ENCODE peak calls at places on chromosomes 2 and 18, in five cellular contexts. H is fibroblast of the aortic adventitia, L is kidney, K is astrocyte of the spinal cord, G is A549. T is an unnamed sample.

GRCh38 chr18:70781860-70782453 is 493.1 kb downstream of the SOCS6 start:
- DNase-seq in G (peak), K (peak), H (peak), L (no peak), T (no peak)

GRCh38 chr2:188414412-188414811 is 122.7 kb downstream of the GULP1 start:
- DNase-seq in K (peak), H (peak), L (no peak), G (peak), T (no peak)

GRCh38 chr2:111710613-111711012 is 173.4 kb downstream of the ANAPC1 start:
- DNase-seq in K (no peak), H (no peak), G (no peak), L (no peak), T (peak)

GRCh38 chr18:10060469-10060782 is 146.6 kb downstream of the VAPA start:
- DNase-seq in G (no peak), K (no peak), L (no peak), H (no peak), T (no peak)

GRCh38 chr2:76193098-76193497 is 482.4 kb upstream of the GCFC2 start:
- DNase-seq in L (no peak), G (peak), K (no peak), H (no peak), T (no peak)

GRCh38 chr2:44918095-44918775 is 23.3 kb upstream of the SIX3 start:
- DNase-seq in K (no peak), L (no peak), H (peak), G (peak), T (no peak)

GRCh38 chr2:101597347-101597944 is 100.1 kb upstream of the MAP4K4 start:
- DNase-seq in L (no peak), G (peak), H (peak), K (peak), T (no peak)

GRCh38 chr2:204913854-204914464 is 368.7 kb downstream of the PARD3B start:
- DNase-seq in H (no peak), L (no peak), G (no peak), K (no peak), T (no peak)

GRCh38 chr2:73020657-73021370 is 50.7 kb downstream of the SFXN5 start:
- DNase-seq in G (peak), L (no peak), K (peak), H (peak), T (peak)

GRCh38 chr18:13258792-13259385 is 40.3 kb downstream of the LDLRAD4 start:
- DNase-seq in H (no peak), K (no peak), L (no peak), G (no peak), T (peak)

GRCh38 chr18:377088-377487 is 109.2 kb upstream of the THOC1 start:
- DNase-seq in H (no peak), L (no peak), G (no peak), K (no peak), T (no peak)

GRCh38 chr2:218852911-218853667 is 6.5 kb upstream of the WNT6 start:
- DNase-seq in K (peak), G (peak), L (no peak), H (peak), T (no peak)

GRCh38 chr2:127231130-127231865 is 11.2 kb upstream of the CYP27C1 start:
- DNase-seq in G (peak), K (no peak), H (peak), L (no peak), T (no peak)

GRCh38 chr2:89775885-89776284 is 1084.4 kb downstream of the RPIA start:
- DNase-seq in H (no peak), L (no peak), G (no peak), K (no peak), T (no peak)

GRCh38 chr2:41994177-41994576 is 53.6 kb upstream of the PKDCC start:
- DNase-seq in K (peak), L (no peak), G (no peak), H (peak), T (no peak)

GRCh38 chr18:25075793-25076192 is 276.2 kb downstream of the ZNF521 start:
- DNase-seq in G (no peak), H (peak), K (no peak), L (no peak), T (no peak)

GRCh38 chr2:177758591-177759371 is 313.8 kb downstream of the PDE11A start:
- DNase-seq in H (peak), G (peak), L (no peak), K (peak), T (no peak)

GRCh38 chr2:120381661-120382060 is 35.7 kb downstream of the INHBB start:
- DNase-seq in K (no peak), L (peak), H (no peak), G (no peak), T (no peak)

GRCh38 chr2:237141556-237141955 is 55.9 kb downstream of the COPS8 start:
- DNase-seq in L (no peak), K (peak), G (no peak), H (peak), T (peak)

GRCh38 chr2:215831296-215831913 is 181.9 kb downstream of the MREG start:
- DNase-seq in K (no peak), L (no peak), G (peak), H (peak), T (no peak)

GRCh38 chr2:83817511-83817910 is 641.6 kb downstream of the SUCLG1 start:
- DNase-seq in L (no peak), G (peak), H (peak), K (no peak), T (no peak)

GRCh38 chr2:45067859-45068642 is 58.8 kb upstream of the SIX2 start:
- DNase-seq in H (peak), K (no peak), L (no peak), G (no peak), T (no peak)

GRCh38 chr2:11748018-11748860 is 1.8 kb downstream of the LPIN1 start:
- DNase-seq in G (no peak), L (no peak), H (no peak), K (no peak), T (no peak)

GRCh38 chr2:167258712-167259111 is 370.4 kb downstream of the XIRP2 start:
- DNase-seq in K (no peak), H (no peak), L (no peak), G (no peak), T (no peak)

GRCh38 chr18:57776767-57777166 is 26.3 kb downstream of the ATP8B1 start:
- DNase-seq in H (peak), L (no peak), G (no peak), K (no peak), T (no peak)

GRCh38 chr2:102155703-102156515 is 13.4 kb downstream of the IL1R1 start:
- DNase-seq in K (no peak), L (peak), G (no peak), H (peak), T (no peak)

GRCh38 chr18:48862678-48863270 is 88.0 kb downstream of the SMAD7 start:
- DNase-seq in G (no peak), H (no peak), L (peak), K (no peak), T (no peak)

GRCh38 chr18:26863122-26863879 is 2.2 kb downstream of the AQP4 start:
- DNase-seq in H (no peak), K (no peak), L (peak), G (peak), T (no peak)

GRCh38 chr2:17830053-17831034 is 14.1 kb downstream of the MSGN1 start:
- DNase-seq in L (peak), H (peak), G (peak), K (peak), T (peak)

GRCh38 chr2:203578511-203579130 is 43.5 kb upstream of the RAPH1 start:
- DNase-seq in H (no peak), G (no peak), K (no peak), L (no peak), T (no peak)

GRCh38 chr2:127626917-127627739 is 18.8 kb upstream of the GPR17 start:
- DNase-seq in G (no peak), H (no peak), L (no peak), K (no peak), T (no peak)

GRCh38 chr2:58428553-58429284 is 187.6 kb upstream of the FANCL start:
- DNase-seq in L (peak), K (peak), H (no peak), G (peak), T (no peak)

GRCh38 chr2:88807237-88807962 is 115.9 kb downstream of the RPIA start:
- DNase-seq in L (no peak), G (no peak), K (no peak), H (no peak), T (no peak)

GRCh38 chr2:239630618-239631286 is 229.9 kb upstream of the HDAC4 start:
- DNase-seq in L (no peak), K (peak), G (peak), H (peak), T (no peak)

GRCh38 chr2:77397763-77398162 is 124.4 kb downstream of the LRRTM4 start:
- DNase-seq in G (no peak), K (no peak), L (no peak), H (no peak), T (no peak)

GRCh38 chr2:42569883-42570282 is 1.5 kb downstream of the MTA3 start:
- DNase-seq in K (no peak), G (no peak), L (no peak), H (peak), T (no peak)

GRCh38 chr2:235106874-235107639 is 155.2 kb downstream of the SH3BP4 start:
- DNase-seq in K (peak), G (peak), L (no peak), H (peak), T (peak)

GRCh38 chr2:715847-716573 is 38.8 kb upstream of the TMEM18 start:
- DNase-seq in L (no peak), K (peak), H (peak), G (peak), T (no peak)

DNA sequence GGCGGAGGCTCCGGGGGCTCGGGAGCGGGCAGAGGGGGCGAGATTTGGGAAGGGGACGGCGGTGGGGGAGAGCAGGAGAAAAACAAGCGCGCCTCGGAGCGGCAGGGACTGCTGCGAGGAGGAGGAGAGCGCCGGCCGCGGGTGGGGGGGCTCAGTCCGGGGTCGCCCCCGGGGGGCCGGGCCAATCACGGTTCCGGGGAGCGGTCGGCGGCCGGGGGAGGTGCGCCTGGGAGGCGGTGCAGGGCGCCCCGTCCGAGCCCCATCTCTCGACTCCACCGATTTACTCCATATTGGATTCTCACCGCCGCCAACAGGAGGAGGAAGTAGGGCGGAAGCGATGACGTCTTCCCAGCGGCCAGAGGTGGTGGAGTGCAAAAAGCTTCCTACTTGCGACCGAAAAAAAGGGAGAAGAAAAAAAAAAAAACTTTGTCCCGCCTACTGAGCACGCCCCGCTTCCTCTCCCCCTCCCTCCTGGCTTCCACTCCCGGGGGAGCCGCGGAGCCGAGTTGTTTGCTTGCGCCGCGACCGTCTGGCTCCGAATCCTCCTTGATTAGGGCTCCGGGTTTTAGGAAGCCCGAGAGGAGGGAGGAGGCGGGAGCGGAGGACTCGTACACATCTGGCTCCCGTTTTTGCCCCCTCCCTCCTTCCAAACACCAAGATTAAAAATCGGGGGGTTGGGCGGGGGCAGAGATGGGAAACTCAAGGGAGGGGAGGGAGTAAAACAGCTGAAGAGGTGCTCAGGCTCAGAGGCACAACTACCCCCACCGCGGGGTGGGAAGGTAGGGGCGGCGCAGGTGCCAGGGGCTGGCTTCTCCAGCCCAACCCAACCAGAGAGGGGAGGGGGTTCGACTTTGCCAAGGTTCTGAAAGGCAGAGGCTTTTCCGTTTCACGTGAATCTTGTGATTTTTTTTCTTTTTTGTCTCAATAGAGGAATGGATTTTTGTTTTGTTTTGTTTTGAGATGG is at the start of gene SPRED2:
- DNase-seq in K (peak), H (peak), G (peak), L (peak), T (peak)
- TF ChIP-seq CTCF in K (no peak), H (peak), G (peak), L (no peak), T (no peak)

DNA sequence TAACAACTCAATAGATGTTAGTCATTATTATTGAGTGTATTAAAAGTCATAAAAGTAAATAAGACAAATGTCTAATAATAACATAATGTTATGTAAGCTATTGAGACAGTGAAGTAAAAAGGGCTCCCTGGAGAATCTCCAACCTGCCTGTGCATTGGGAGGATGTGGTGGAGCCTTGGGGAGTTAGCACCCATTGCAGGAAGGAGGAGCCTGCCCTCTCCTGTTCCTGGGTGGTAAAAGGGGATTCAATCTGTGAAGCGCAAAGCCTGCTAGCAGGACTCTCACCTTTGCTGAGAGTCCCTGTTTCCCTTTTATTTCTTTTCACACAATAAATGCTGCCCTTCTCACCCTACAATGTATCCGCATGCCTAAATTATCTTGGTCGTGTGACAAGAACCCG is 206.1 kb downstream of the RAB3GAP1 start:
- DNase-seq in H (no peak), G (no peak), K (no peak), L (no peak), T (no peak)
- TF ChIP-seq CTCF in H (no peak), G (no peak), K (no peak), L (no peak), T (no peak)

GRCh38 chr18:41767960-41768359 is 187.1 kb upstream of the PIK3C3 start:
- DNase-seq in G (peak), L (no peak), H (peak), K (peak), T (no peak)
- TF ChIP-seq CTCF in G (no peak), L (peak), H (no peak), K (peak), T (peak)

GRCh38 chr2:62038980-62039771 is 133.7 kb downstream of the COMMD1 start:
- DNase-seq in G (no peak), K (peak), H (peak), L (no peak), T (no peak)
- TF ChIP-seq CTCF in G (no peak), K (no peak), H (no peak), L (no peak), T (no peak)

GRCh38 chr2:96530474-96531357 is 5.8 kb upstream of the ARID5A start:
- DNase-seq in G (no peak), H (no peak), L (peak), K (no peak), T (no peak)

GRCh38 chr2:96528680-96529375 is 7.7 kb upstream of the ARID5A start:
- DNase-seq in G (no peak), L (no peak), K (no peak), H (no peak), T (no peak)

GRCh38 chr2:96529376-96530143 is 7.0 kb upstream of the ARID5A start:
- DNase-seq in G (no peak), H (no peak), L (no peak), K (no peak), T (no peak)

GRCh38 chr2:96531366-96531765 is 5.2 kb upstream of the ARID5A start:
- DNase-seq in G (no peak), K (no peak), L (peak), H (no peak), T (no peak)

DNA sequence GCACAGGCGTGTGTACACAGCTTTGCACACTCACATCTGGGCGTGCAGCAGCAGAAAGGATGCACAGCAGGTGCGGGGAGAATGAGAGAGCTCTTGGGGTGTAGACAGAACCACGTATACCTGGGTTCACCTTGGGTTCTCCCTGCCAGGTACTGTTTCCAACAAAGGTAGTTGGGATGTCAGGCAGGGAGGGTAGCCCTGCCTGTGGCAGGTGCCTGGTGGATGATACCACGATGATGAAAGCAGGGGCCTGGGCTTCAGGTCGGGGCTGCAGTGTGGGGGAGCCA is 6.5 kb upstream of the ARID5A start:
- DNase-seq in H (no peak), G (no peak), K (no peak), L (no peak), T (no peak)
- TF ChIP-seq CTCF in H (no peak), G (no peak), K (no peak), L (no peak), T (no peak)

GRCh38 chr18:72637319-72638113 is 93.4 kb upstream of the CBLN2 start:
- DNase-seq in L (no peak), G (no peak), K (no peak), H (no peak), T (no peak)

GRCh38 chr18:72638353-72638752 is 94.2 kb upstream of the CBLN2 start:
- DNase-seq in H (no peak), G (no peak), K (no peak), L (no peak), T (no peak)

GRCh38 chr18:72634500-72634899 is 90.4 kb upstream of the CBLN2 start:
- DNase-seq in K (no peak), H (no peak), L (no peak), G (no peak), T (no peak)
- TF ChIP-seq CTCF in K (no peak), H (no peak), L (no peak), G (no peak), T (no peak)

DNA sequence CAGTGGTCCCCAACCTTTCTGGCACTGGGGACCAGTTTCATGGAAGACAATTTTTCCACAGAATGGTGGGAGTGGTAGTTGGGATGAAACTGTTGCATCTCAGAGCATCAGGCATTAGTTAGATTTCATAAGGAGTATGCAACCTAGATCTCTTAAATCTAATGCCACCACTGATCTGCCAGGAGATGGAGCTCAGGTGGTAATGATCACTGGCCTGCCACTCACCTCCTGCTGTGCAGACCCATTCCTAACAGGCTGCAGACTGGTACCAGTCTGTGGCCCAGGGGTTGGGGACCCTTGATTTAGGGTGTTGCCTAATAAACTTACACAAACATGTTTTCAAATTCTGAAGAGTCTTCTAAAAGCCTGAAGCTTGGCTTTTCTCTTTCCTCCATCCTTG is 261.3 kb downstream of the CDH19 start:
- DNase-seq in G (no peak), L (no peak), K (no peak), H (no peak), T (no peak)
- TF ChIP-seq CTCF in G (no peak), L (no peak), K (no peak), H (no peak), T (no peak)

GRCh38 chr18:7566587-7567486 is at the start of gene PTPRM:
- DNase-seq in G (peak), H (peak), K (peak), L (peak), T (peak)
- TF ChIP-seq CTCF in G (peak), H (peak), K (peak), L (peak), T (peak)

DNA sequence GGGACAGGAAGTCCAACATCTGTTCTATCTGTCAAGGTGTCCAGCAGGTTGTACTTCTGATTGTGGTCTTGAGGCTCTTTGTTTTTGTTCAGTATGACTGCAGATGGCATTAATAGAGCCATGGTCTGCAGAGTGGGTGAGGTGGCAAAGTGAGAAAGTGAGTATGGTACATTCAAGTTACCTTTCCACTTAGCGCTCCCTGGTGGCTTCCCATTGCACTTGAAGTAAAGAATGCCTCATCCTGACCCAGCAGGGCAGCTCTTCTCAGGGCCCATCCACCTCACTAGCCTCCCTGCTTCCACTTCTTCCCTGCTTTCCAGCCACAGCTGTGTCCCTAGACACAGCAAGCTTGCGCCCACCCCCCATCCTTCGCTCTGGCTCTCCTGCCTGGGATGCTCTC is 148.0 kb upstream of the ALPP start:
- DNase-seq in L (no peak), H (peak), K (no peak), G (peak), T (no peak)
- TF ChIP-seq CTCF in L (peak), H (no peak), K (peak), G (no peak), T (no peak)

DNA sequence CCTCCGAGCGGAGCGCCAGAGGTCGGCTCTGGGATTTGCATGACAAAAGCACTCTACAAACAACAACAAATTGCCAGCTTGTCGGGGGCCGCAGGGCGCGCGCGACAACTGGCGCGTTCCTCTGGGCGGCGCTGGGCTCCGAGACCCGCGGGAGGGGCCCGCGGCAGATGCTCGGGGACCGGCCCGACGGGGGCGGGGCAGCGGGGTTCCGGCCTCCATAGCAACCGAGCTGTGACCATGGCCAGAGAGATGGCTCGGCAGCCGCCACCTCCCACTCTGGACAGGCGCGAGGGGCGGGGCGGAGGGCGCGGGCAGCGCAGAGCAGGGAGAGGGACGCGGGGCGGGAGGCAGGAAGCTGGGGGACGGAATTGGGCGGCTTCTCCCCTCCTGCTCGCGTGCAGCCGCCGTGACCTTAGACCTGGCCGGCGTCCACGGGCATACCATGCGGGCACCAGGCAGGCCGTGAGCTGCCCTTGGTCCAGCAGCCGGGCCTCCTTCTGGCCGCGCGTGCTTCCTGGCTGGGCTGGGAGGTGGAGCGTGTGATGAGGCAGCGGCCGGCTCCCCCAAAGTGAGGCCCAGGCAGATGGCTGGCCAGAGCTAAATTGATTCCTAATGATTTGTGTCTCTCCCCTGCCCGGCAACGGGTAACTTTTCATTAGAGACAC is 171.5 kb downstream of the CELF4 start:
- DNase-seq in L (peak), H (peak), G (peak), K (peak), T (peak)
- TF ChIP-seq CTCF in L (no peak), H (no peak), G (no peak), K (no peak), T (peak)